ENCODE peak calls at places on chromosomes 16 and 17, in nine cellular contexts. N is amniotic epithelial cell; U is endothelial cell; A is uterus; V is thoracic aorta; R is Daoy; B is COLO829; L is CD4-positive, alpha-beta T cell; J is kidney epithelial cell. Z is an unnamed sample.

GRCh38 chr17:27568216-27568615 is 62.8 kb upstream of the LGALS9 start:
- DNase-seq in N (no peak), U (no peak), A (no peak), V (no peak), R (no peak), B (no peak), L (no peak), J (no peak), Z (no peak)

GRCh38 chr17:50206604-50207293 is 5.3 kb upstream of the COL1A1 start:
- DNase-seq in N (no peak), U (peak), A (peak), V (no peak), R (peak), B (no peak), L (no peak), J (no peak), Z (no peak)

GRCh38 chr17:76075364-76076099 is 951 bp downstream of the GALR2 start:
- DNase-seq in N (no peak), U (peak), A (no peak), V (no peak), R (no peak), B (no peak), L (no peak), J (no peak), Z (no peak)

GRCh38 chr17:78563189-78564145 is 13.7 kb downstream of the DNAH17 start:
- DNase-seq in N (no peak), U (no peak), A (no peak), V (no peak), R (peak), B (no peak), L (no peak), J (no peak), Z (no peak)

GRCh38 chr16:85486256-85486915 is 126.7 kb upstream of the GSE1 start:
- DNase-seq in N (no peak), U (no peak), A (no peak), V (no peak), R (no peak), B (no peak), L (no peak), J (no peak), Z (no peak)

GRCh38 chr16:48300391-48300856 is 53.1 kb upstream of the ABCC11 start:
- DNase-seq in N (peak), U (no peak), A (peak), V (no peak), R (no peak), B (no peak), L (no peak), J (no peak), Z (no peak)

GRCh38 chr17:16269658-16270057 is 52.6 kb downstream of the PIGL start:
- DNase-seq in N (peak), U (no peak), A (no peak), V (no peak), R (no peak), B (peak), L (no peak), J (no peak), Z (peak)

GRCh38 chr16:76246587-76246986 is 30.6 kb upstream of the CNTNAP4 start:
- DNase-seq in N (no peak), U (no peak), A (no peak), V (no peak), R (no peak), B (no peak), L (no peak), J (no peak), Z (no peak)

GRCh38 chr17:46167826-46168569 is 25.2 kb downstream of the KANSL1 start:
- DNase-seq in N (peak), U (no peak), A (no peak), V (no peak), R (no peak), B (no peak), L (no peak), J (no peak), Z (peak)

GRCh38 chr17:56918916-56919315 is 5.1 kb upstream of the TRIM25 start:
- DNase-seq in N (peak), U (no peak), A (no peak), V (no peak), R (no peak), B (no peak), L (no peak), J (no peak), Z (no peak)

GRCh38 chr17:63754046-63754445 is 12.4 kb upstream of the STRADA start:
- DNase-seq in N (no peak), U (no peak), A (no peak), V (no peak), R (no peak), B (no peak), L (no peak), J (no peak), Z (no peak)

GRCh38 chr16:56288019-56288418 is 96.7 kb downstream of the GNAO1 start:
- DNase-seq in N (no peak), U (no peak), A (no peak), V (no peak), R (no peak), B (no peak), L (no peak), J (no peak), Z (no peak)

GRCh38 chr16:66923247-66923851 is 2.0 kb downstream of the RRAD start:
- DNase-seq in N (peak), U (no peak), A (peak), V (no peak), R (peak), B (peak), L (no peak), J (no peak), Z (no peak)

GRCh38 chr17:30222741-30223175 is 12.7 kb downstream of the SLC6A4 start:
- DNase-seq in N (no peak), U (no peak), A (no peak), V (no peak), R (no peak), B (no peak), L (no peak), J (no peak), Z (no peak)

GRCh38 chr17:43956222-43956621 is 2.5 kb upstream of the PYY start:
- DNase-seq in N (no peak), U (no peak), A (no peak), V (no peak), R (peak), B (no peak), L (no peak), J (no peak), Z (no peak)

GRCh38 chr16:74982303-74982702 is 2.6 kb downstream of the WDR59 start:
- DNase-seq in N (no peak), U (no peak), A (no peak), V (no peak), R (no peak), B (no peak), L (no peak), J (no peak), Z (no peak)

GRCh38 chr16:50360779-50361178 is 8.0 kb downstream of the BRD7 start:
- DNase-seq in N (peak), U (no peak), A (no peak), V (no peak), R (no peak), B (no peak), L (no peak), J (no peak), Z (no peak)

GRCh38 chr16:23131436-23131835 is 17.8 kb downstream of the USP31 start:
- DNase-seq in N (no peak), U (no peak), A (no peak), V (no peak), R (no peak), B (no peak), L (no peak), J (no peak), Z (no peak)

GRCh38 chr17:6701719-6702118 is 11.4 kb downstream of the SLC13A5 start:
- DNase-seq in N (peak), U (peak), A (no peak), V (no peak), R (peak), B (no peak), L (no peak), J (no peak), Z (no peak)

GRCh38 chr16:2848933-2849332 is 9.0 kb downstream of the PRSS22 start:
- DNase-seq in N (no peak), U (no peak), A (no peak), V (no peak), R (no peak), B (no peak), L (no peak), J (no peak), Z (no peak)

GRCh38 chr17:64066709-64067108 is 46.3 kb upstream of the ICAM2 start:
- DNase-seq in N (no peak), U (no peak), A (no peak), V (no peak), R (no peak), B (no peak), L (peak), J (no peak), Z (no peak)

GRCh38 chr16:835373-835772 is 34.8 kb upstream of the GNG13 start:
- DNase-seq in N (no peak), U (no peak), A (no peak), V (no peak), R (no peak), B (no peak), L (no peak), J (no peak), Z (no peak)

GRCh38 chr17:73196500-73196899 is 3.6 kb downstream of the COG1 start:
- DNase-seq in N (no peak), U (peak), A (no peak), V (no peak), R (no peak), B (no peak), L (no peak), J (no peak), Z (peak)

GRCh38 chr17:32445075-32445427 is 741 bp downstream of the PSMD11 start:
- DNase-seq in N (peak), U (no peak), A (no peak), V (peak), R (peak), B (peak), L (peak), J (peak), Z (peak)

GRCh38 chr17:19650826-19651225 is 2.3 kb downstream of the ALDH3A2 start:
- DNase-seq in N (peak), U (no peak), A (no peak), V (no peak), R (no peak), B (peak), L (no peak), J (no peak), Z (peak)

GRCh38 chr17:3960764-3961163 is 3.5 kb downstream of the ATP2A3 start:
- DNase-seq in N (no peak), U (no peak), A (no peak), V (no peak), R (no peak), B (peak), L (no peak), J (no peak), Z (no peak)

GRCh38 chr17:21287703-21288449 is 3.4 kb downstream of the MAP2K3 start:
- DNase-seq in N (peak), U (no peak), A (peak), V (peak), R (peak), B (peak), L (peak), J (peak), Z (peak)

GRCh38 chr17:17236295-17237025 is 508 bp downstream of the FLCN start:
- DNase-seq in N (no peak), U (no peak), A (no peak), V (no peak), R (peak), B (no peak), L (no peak), J (no peak), Z (peak)

GRCh38 chr16:68893710-68894705 is 50.7 kb downstream of the TANGO6 start:
- DNase-seq in N (peak), U (peak), A (no peak), V (no peak), R (peak), B (no peak), L (no peak), J (peak), Z (no peak)

GRCh38 chr16:87093804-87094203 is 223.4 kb downstream of the C16orf95 start:
- DNase-seq in N (no peak), U (no peak), A (no peak), V (no peak), R (no peak), B (no peak), L (no peak), J (no peak), Z (no peak)

GRCh38 chr16:1305823-1306222 is 3.6 kb upstream of the UBE2I start:
- DNase-seq in N (no peak), U (no peak), A (no peak), V (no peak), R (no peak), B (no peak), L (no peak), J (no peak), Z (no peak)

GRCh38 chr16:75943705-75944514 is 217.6 kb upstream of the CPHXL start:
- DNase-seq in N (no peak), U (no peak), A (no peak), V (no peak), R (no peak), B (no peak), L (no peak), J (no peak), Z (no peak)

GRCh38 chr16:8863594-8864424 is 5.0 kb downstream of the CARHSP1 start:
- DNase-seq in N (no peak), U (no peak), A (no peak), V (no peak), R (peak), B (no peak), L (no peak), J (no peak), Z (no peak)

GRCh38 chr17:45334701-45335677 is 18.2 kb upstream of the MAP3K14 start:
- DNase-seq in N (no peak), U (no peak), A (no peak), V (no peak), R (no peak), B (no peak), L (no peak), J (no peak), Z (no peak)

GRCh38 chr17:4953461-4953961 is 2.6 kb downstream of the ENO3 start:
- DNase-seq in N (peak), U (no peak), A (no peak), V (no peak), R (peak), B (no peak), L (no peak), J (no peak), Z (peak)

GRCh38 chr17:55572599-55572998 is 61.3 kb upstream of the SMIM36 start:
- DNase-seq in N (no peak), U (no peak), A (no peak), V (no peak), R (no peak), B (no peak), L (no peak), J (no peak), Z (no peak)